ENCODE peak calls at places on chromosomes 2 and 18, in nine cellular contexts. B is stimulated activated CD8-positive, alpha-beta memory T cell treated with anti-CD3 and anti-CD28 coated beads, Interleukin-15, amount 100 ng/mL, for 4 hours; Z is HCT116; E is fibroblast of mammary gland; W is MM.1S; P is psoas muscle; Q is CD8-positive, alpha-beta T cell; U is activated naive CD4-positive, alpha-beta T cell treated with anti-CD3 and anti-CD28 coated beads for 36 hours; N is T-cell. K is an unnamed sample.

GRCh38 chr18:68376931-68377330 is 338.0 kb downstream of the TMX3 start:
- DNase-seq in B (no peak), Z (no peak), E (peak), W (no peak), P (no peak), Q (no peak), U (no peak), N (no peak), K (no peak)

GRCh38 chr18:42730272-42730671 is 385.2 kb downstream of the RIT2 start:
- DNase-seq in B (no peak), Z (no peak), E (no peak), W (no peak), P (no peak), Q (no peak), U (no peak), N (no peak), K (no peak)

GRCh38 chr2:222635295-222635694 is 20.6 kb downstream of the FARSB start:
- DNase-seq in B (no peak), Z (no peak), E (no peak), W (no peak), P (no peak), Q (no peak), U (no peak), N (no peak), K (no peak)

GRCh38 chr2:223941579-223942277 is 3.4 kb downstream of the WDFY1 start:
- DNase-seq in B (no peak), Z (no peak), E (peak), W (no peak), P (no peak), Q (peak), U (peak), N (peak), K (peak)

GRCh38 chr2:25688236-25688635 is 14.9 kb upstream of the DTNB start:
- DNase-seq in B (no peak), Z (no peak), E (no peak), W (peak), P (no peak), Q (no peak), U (no peak), N (no peak), K (no peak)

GRCh38 chr18:79753391-79753851 is 44.3 kb upstream of the KCNG2 start:
- DNase-seq in B (no peak), Z (no peak), E (no peak), W (no peak), P (no peak), Q (no peak), U (no peak), N (no peak), K (no peak)

GRCh38 chr2:240251848-240252190 is 111.4 kb upstream of the OTOS start:
- DNase-seq in B (no peak), Z (no peak), E (no peak), W (no peak), P (no peak), Q (no peak), U (no peak), N (no peak), K (no peak)

GRCh38 chr2:64574871-64575270 is 50.7 kb downstream of the AFTPH start:
- DNase-seq in B (no peak), Z (no peak), E (no peak), W (no peak), P (no peak), Q (no peak), U (no peak), N (no peak), K (no peak)

GRCh38 chr2:98282109-98282508 is 64.1 kb upstream of the CNGA3 start:
- DNase-seq in B (no peak), Z (no peak), E (peak), W (no peak), P (no peak), Q (no peak), U (no peak), N (no peak), K (no peak)